ENCODE peak calls at places on chromosomes 6 and 20, in ten cellular contexts. One of them, this sample, is unnamed.

GRCh38 chr6:57265755-57266221 is 43.7 kb upstream of the RAB23 start:
- DNase-seq in NCI-H2029: no peak
- DNase-seq in iris pigment epithelial cell: peak; percentile 71
- DNase-seq in left lung: no peak
- DNase-seq in stimulated activated CD4-positive, alpha-beta T cell treated with anti-CD3 and anti-CD28 coated beads, Interleukin-12 subunit alpha, Interleukin-12 subunit beta, amount 100 ng/mL, for 4 hours: no peak
- DNase-seq in AG04450: peak; percentile 11
- DNase-seq in DMS153: no peak
- DNase-seq in BJ: no peak
- DNase-seq in activated naive CD8-positive, alpha-beta T cell treated with anti-CD3 and anti-CD28 coated beads, Interleukin-2, amount 10 ng/mL, durations not matched to agents 7 days and 5 days: no peak
- DNase-seq in ELR: peak; percentile 59
- DNase-seq in this sample: no peak

GRCh38 chr6:137122612-137123011 is 50.8 kb downstream of the IL22RA2 start:
- DNase-seq in NCI-H2029: no peak
- DNase-seq in iris pigment epithelial cell: no peak
- DNase-seq in left lung: no peak
- DNase-seq in stimulated activated CD4-positive, alpha-beta T cell treated with anti-CD3 and anti-CD28 coated beads, Interleukin-12 subunit alpha, Interleukin-12 subunit beta, amount 100 ng/mL, for 4 hours: no peak
- DNase-seq in AG04450: no peak
- DNase-seq in DMS153: no peak
- DNase-seq in BJ: no peak
- DNase-seq in activated naive CD8-positive, alpha-beta T cell treated with anti-CD3 and anti-CD28 coated beads, Interleukin-2, amount 10 ng/mL, durations not matched to agents 7 days and 5 days: no peak
- DNase-seq in ELR: no peak
- DNase-seq in this sample: no peak

GRCh38 chr20:41366546-41367392 is at the start of gene EMILIN3:
- DNase-seq in NCI-H2029: no peak
- DNase-seq in iris pigment epithelial cell: no peak
- DNase-seq in left lung: no peak
- DNase-seq in stimulated activated CD4-positive, alpha-beta T cell treated with anti-CD3 and anti-CD28 coated beads, Interleukin-12 subunit alpha, Interleukin-12 subunit beta, amount 100 ng/mL, for 4 hours: no peak
- DNase-seq in AG04450: no peak
- DNase-seq in DMS153: no peak
- DNase-seq in BJ: no peak
- DNase-seq in activated naive CD8-positive, alpha-beta T cell treated with anti-CD3 and anti-CD28 coated beads, Interleukin-2, amount 10 ng/mL, durations not matched to agents 7 days and 5 days: no peak
- DNase-seq in ELR: no peak
- DNase-seq in this sample: no peak

GRCh38 chr6:152380993-152381898 is 255.9 kb downstream of the SYNE1 start:
- DNase-seq in NCI-H2029: no peak
- DNase-seq in iris pigment epithelial cell: peak; percentile 97
- DNase-seq in left lung: peak; percentile 75
- DNase-seq in stimulated activated CD4-positive, alpha-beta T cell treated with anti-CD3 and anti-CD28 coated beads, Interleukin-12 subunit alpha, Interleukin-12 subunit beta, amount 100 ng/mL, for 4 hours: no peak
- DNase-seq in AG04450: peak; percentile 88
- DNase-seq in DMS153: no peak
- DNase-seq in BJ: peak; percentile 91
- DNase-seq in activated naive CD8-positive, alpha-beta T cell treated with anti-CD3 and anti-CD28 coated beads, Interleukin-2, amount 10 ng/mL, durations not matched to agents 7 days and 5 days: no peak
- DNase-seq in ELR: peak; percentile 94
- DNase-seq in this sample: peak; percentile 91

GRCh38 chr6:76612818-76613452 is 540.5 kb upstream of the IMPG1 start:
- DNase-seq in NCI-H2029: no peak
- DNase-seq in iris pigment epithelial cell: no peak
- DNase-seq in left lung: no peak
- DNase-seq in stimulated activated CD4-positive, alpha-beta T cell treated with anti-CD3 and anti-CD28 coated beads, Interleukin-12 subunit alpha, Interleukin-12 subunit beta, amount 100 ng/mL, for 4 hours: no peak
- DNase-seq in AG04450: no peak
- DNase-seq in DMS153: no peak
- DNase-seq in BJ: no peak
- DNase-seq in activated naive CD8-positive, alpha-beta T cell treated with anti-CD3 and anti-CD28 coated beads, Interleukin-2, amount 10 ng/mL, durations not matched to agents 7 days and 5 days: no peak
- DNase-seq in ELR: no peak
- DNase-seq in this sample: no peak

GRCh38 chr20:61560361-61560853 is 308.3 kb downstream of the CDH4 start:
- DNase-seq in NCI-H2029: no peak
- DNase-seq in iris pigment epithelial cell: peak; percentile 5
- DNase-seq in left lung: no peak
- DNase-seq in stimulated activated CD4-positive, alpha-beta T cell treated with anti-CD3 and anti-CD28 coated beads, Interleukin-12 subunit alpha, Interleukin-12 subunit beta, amount 100 ng/mL, for 4 hours: no peak
- DNase-seq in AG04450: no peak
- DNase-seq in DMS153: no peak
- DNase-seq in BJ: peak; percentile 44
- DNase-seq in activated naive CD8-positive, alpha-beta T cell treated with anti-CD3 and anti-CD28 coated beads, Interleukin-2, amount 10 ng/mL, durations not matched to agents 7 days and 5 days: no peak
- DNase-seq in ELR: peak; percentile 57
- DNase-seq in this sample: no peak

GRCh38 chr6:34360556-34360955 is 31.9 kb downstream of the NUDT3 start:
- DNase-seq in NCI-H2029: no peak
- DNase-seq in iris pigment epithelial cell: peak; percentile 83
- DNase-seq in left lung: no peak
- DNase-seq in stimulated activated CD4-positive, alpha-beta T cell treated with anti-CD3 and anti-CD28 coated beads, Interleukin-12 subunit alpha, Interleukin-12 subunit beta, amount 100 ng/mL, for 4 hours: no peak
- DNase-seq in AG04450: no peak
- DNase-seq in DMS153: no peak
- DNase-seq in BJ: peak; percentile 53
- DNase-seq in activated naive CD8-positive, alpha-beta T cell treated with anti-CD3 and anti-CD28 coated beads, Interleukin-2, amount 10 ng/mL, durations not matched to agents 7 days and 5 days: no peak
- DNase-seq in ELR: peak; percentile 43
- DNase-seq in this sample: no peak

GRCh38 chr6:38436726-38437465 is 202.8 kb downstream of the BTBD9 start:
- DNase-seq in NCI-H2029: no peak
- DNase-seq in iris pigment epithelial cell: peak; percentile 85
- DNase-seq in left lung: no peak
- DNase-seq in stimulated activated CD4-positive, alpha-beta T cell treated with anti-CD3 and anti-CD28 coated beads, Interleukin-12 subunit alpha, Interleukin-12 subunit beta, amount 100 ng/mL, for 4 hours: no peak
- DNase-seq in AG04450: no peak
- DNase-seq in DMS153: no peak
- DNase-seq in BJ: no peak
- DNase-seq in activated naive CD8-positive, alpha-beta T cell treated with anti-CD3 and anti-CD28 coated beads, Interleukin-2, amount 10 ng/mL, durations not matched to agents 7 days and 5 days: no peak
- DNase-seq in ELR: peak; percentile 92
- DNase-seq in this sample: no peak

GRCh38 chr6:132483779-132484679 is 28.9 kb downstream of the STX7 start:
- DNase-seq in NCI-H2029: peak; percentile 2
- DNase-seq in iris pigment epithelial cell: peak; percentile 64
- DNase-seq in left lung: no peak
- DNase-seq in stimulated activated CD4-positive, alpha-beta T cell treated with anti-CD3 and anti-CD28 coated beads, Interleukin-12 subunit alpha, Interleukin-12 subunit beta, amount 100 ng/mL, for 4 hours: peak; percentile 7
- DNase-seq in AG04450: peak; percentile 37
- DNase-seq in DMS153: peak; percentile 31
- DNase-seq in BJ: no peak
- DNase-seq in activated naive CD8-positive, alpha-beta T cell treated with anti-CD3 and anti-CD28 coated beads, Interleukin-2, amount 10 ng/mL, durations not matched to agents 7 days and 5 days: no peak
- DNase-seq in ELR: peak; percentile 84
- DNase-seq in this sample: peak; percentile 22

GRCh38 chr6:31441368-31442267 is 38.2 kb downstream of the MICA start:
- DNase-seq in NCI-H2029: peak; percentile 3
- DNase-seq in iris pigment epithelial cell: peak; percentile 61
- DNase-seq in left lung: peak; percentile 84
- DNase-seq in stimulated activated CD4-positive, alpha-beta T cell treated with anti-CD3 and anti-CD28 coated beads, Interleukin-12 subunit alpha, Interleukin-12 subunit beta, amount 100 ng/mL, for 4 hours: peak; percentile 89
- DNase-seq in AG04450: peak; percentile 27
- DNase-seq in DMS153: no peak
- DNase-seq in BJ: no peak
- DNase-seq in activated naive CD8-positive, alpha-beta T cell treated with anti-CD3 and anti-CD28 coated beads, Interleukin-2, amount 10 ng/mL, durations not matched to agents 7 days and 5 days: peak; percentile 91
- DNase-seq in ELR: peak; percentile 81
- DNase-seq in this sample: no peak

This sample was measured in non-pigmented ciliary epithelial cell.